ENCODE peak calls at places on chromosomes 16 and 17, in seven cellular contexts. Y is coronary artery, Q is SJSA1, E is skeletal muscle cell, D is stomach, F is body of pancreas, U is fibroblast of lung. B is an unnamed sample.

GRCh38 chr16:79639576-79640311 is 39.2 kb upstream of the MAF start:
- DNase-seq in E (no peak), D (peak), F (no peak), U (no peak), Q (no peak), Y (no peak), B (no peak)

GRCh38 chr17:40551874-40552768 is 13.2 kb downstream of the CCR7 start:
- DNase-seq in F (peak), Q (peak), D (peak), Y (peak), U (peak), E (peak), B (no peak)

GRCh38 chr16:54055864-54056263 is 230.7 kb downstream of the IRX3 start:
- DNase-seq in Y (no peak), F (no peak), Q (no peak), D (no peak), U (peak), E (no peak), B (no peak)

GRCh38 chr16:81127051-81127450 is 30.9 kb upstream of the GCSH start:
- DNase-seq in E (no peak), D (no peak), F (no peak), Q (no peak), Y (no peak), U (peak), B (no peak)

GRCh38 chr17:36851230-36851629 is 86.0 kb upstream of the LHX1 start:
- DNase-seq in D (no peak), F (no peak), U (peak), Q (peak), Y (no peak), E (no peak), B (no peak)

GRCh38 chr16:20866161-20866772 is 33.9 kb downstream of the DCUN1D3 start:
- DNase-seq in Q (peak), F (peak), Y (peak), U (peak), E (peak), D (peak), B (peak)

GRCh38 chr17:77736207-77736600 is 222.3 kb upstream of the TNRC6C start:
- DNase-seq in Q (peak), E (no peak), Y (peak), D (no peak), F (no peak), U (no peak), B (no peak)

GRCh38 chr17:46732754-46733398 is 85.6 kb downstream of the WNT3 start:
- DNase-seq in Q (no peak), U (no peak), E (no peak), F (no peak), Y (no peak), D (no peak), B (no peak)

GRCh38 chr17:77100009-77100408 is 40.8 kb upstream of the SEC14L1 start:
- DNase-seq in E (no peak), Q (no peak), F (no peak), D (peak), Y (no peak), U (no peak), B (no peak)

GRCh38 chr17:57415737-57416354 is 159.5 kb downstream of the MSI2 start:
- DNase-seq in U (no peak), E (no peak), F (no peak), D (no peak), Q (no peak), Y (no peak), B (no peak)

GRCh38 chr17:51029568-51030463 is 90.9 kb downstream of the SPAG9 start:
- DNase-seq in D (no peak), Y (no peak), Q (no peak), F (no peak), E (no peak), U (peak), B (no peak)

GRCh38 chr17:56571456-56571855 is 22.0 kb upstream of the NOG start:
- DNase-seq in E (no peak), U (no peak), Q (no peak), D (no peak), F (no peak), Y (no peak), B (no peak)

GRCh38 chr17:50630524-50631194 is 4.0 kb upstream of the ABCC3 start:
- DNase-seq in Q (no peak), F (peak), D (peak), E (no peak), U (no peak), Y (no peak), B (no peak)

GRCh38 chr17:17628388-17629008 is 37.0 kb upstream of the PEMT start:
- DNase-seq in D (peak), E (no peak), Y (no peak), F (no peak), U (no peak), Q (no peak), B (no peak)

GRCh38 chr16:17029602-17030350 is 441.0 kb downstream of the XYLT1 start:
- DNase-seq in F (no peak), U (no peak), E (no peak), Y (no peak), D (no peak), Q (no peak), B (no peak)

GRCh38 chr16:70573451-70574121 is 50.0 kb downstream of the SF3B3 start:
- DNase-seq in U (peak), F (no peak), D (no peak), E (peak), Y (no peak), Q (peak), B (peak)

GRCh38 chr17:12634789-12635414 is 30.8 kb upstream of the MYOCD start:
- DNase-seq in F (no peak), Q (no peak), D (no peak), U (no peak), E (no peak), Y (no peak), B (no peak)

GRCh38 chr17:35568561-35568960 is 7.9 kb upstream of the SLFN14 start:
- DNase-seq in D (no peak), U (peak), Q (no peak), F (no peak), Y (no peak), E (no peak), B (no peak)

GRCh38 chr17:35566955-35567354 is 6.3 kb upstream of the SLFN14 start:
- DNase-seq in U (no peak), Y (no peak), Q (no peak), F (no peak), E (no peak), D (no peak), B (no peak)

DNA sequence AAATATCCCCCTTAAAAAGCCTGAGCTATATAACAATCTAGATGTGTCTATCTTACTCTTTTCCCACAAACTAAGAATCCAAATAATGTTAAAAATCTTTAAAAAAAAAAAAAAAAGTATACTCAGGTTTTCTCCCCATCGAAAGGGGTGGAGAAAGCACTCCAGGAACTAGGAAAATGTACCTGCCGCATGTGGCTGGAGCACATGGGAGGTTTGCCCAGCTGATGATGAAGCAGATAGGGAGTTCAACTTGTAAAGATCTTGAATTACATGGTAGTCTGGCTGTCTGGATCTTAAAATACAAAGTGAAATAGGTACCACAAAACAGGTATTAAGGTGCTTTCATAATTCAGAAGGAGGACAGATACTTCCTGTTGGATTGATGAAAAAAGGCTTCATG is 8.8 kb upstream of the SLFN14 start:
- DNase-seq in D (no peak), F (no peak), Q (no peak), E (no peak), Y (no peak), U (no peak), B (no peak)
- H3K4me3 ChIP-seq in D (peak), F (no peak), Q (no peak), E (no peak), Y (no peak), U (no peak), B (peak)

GRCh38 chr16:1919680-1919998 is 1.4 kb upstream of the HS3ST6 start:
- DNase-seq in U (no peak), F (no peak), Q (no peak), D (no peak), E (no peak), Y (no peak), B (no peak)
- H3K4me3 ChIP-seq in U (no peak), F (no peak), Q (no peak), D (no peak), E (no peak), Y (no peak), B (no peak)

GRCh38 chr17:81537343-81537855 is 9.2 kb downstream of the FSCN2 start:
- DNase-seq in Q (no peak), F (peak), E (no peak), Y (no peak), U (no peak), D (peak), B (no peak)
- H3K4me3 ChIP-seq in Q (no peak), F (no peak), E (no peak), Y (no peak), U (no peak), D (peak), B (no peak)

DNA sequence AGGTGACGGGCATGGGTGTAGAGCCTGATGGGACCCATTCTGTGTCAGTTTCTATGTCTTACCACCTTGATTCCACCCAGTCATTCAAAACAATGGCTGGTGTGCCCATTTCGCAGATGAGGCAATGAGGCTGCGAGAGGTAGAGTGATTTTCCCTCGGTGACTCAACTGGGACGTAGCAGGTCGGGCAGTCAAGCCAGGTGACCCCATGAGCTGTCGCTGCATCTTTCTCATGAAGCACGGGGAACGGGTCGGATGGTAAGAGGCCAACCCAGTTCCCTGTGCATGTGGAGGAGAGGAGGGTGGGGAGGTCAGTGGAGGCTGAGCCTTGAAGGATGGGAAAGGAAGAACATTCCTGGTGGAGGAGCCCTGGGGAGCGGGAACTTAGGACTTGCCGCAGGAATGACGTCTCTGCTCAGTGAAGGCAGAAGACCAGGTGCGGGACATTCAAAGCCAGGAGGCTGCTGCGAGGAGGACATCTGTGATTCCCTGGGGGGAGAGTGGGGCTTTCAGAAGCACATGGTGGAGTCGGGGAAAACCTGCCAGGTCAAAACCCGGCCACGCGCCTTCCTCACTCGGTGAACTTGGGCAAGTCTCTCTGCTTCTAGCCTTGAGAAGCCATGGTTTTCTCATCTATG is 1.1 kb downstream of the IL21R start:
- DNase-seq in D (no peak), U (no peak), Q (no peak), Y (peak), E (no peak), F (no peak), B (no peak)
- H3K4me3 ChIP-seq in D (peak), U (no peak), Q (no peak), Y (peak), E (no peak), F (no peak), B (no peak)

GRCh38 chr17:58960068-58960467 is 146.6 kb downstream of the TRIM37 start:
- DNase-seq in Q (no peak), U (peak), E (peak), F (peak), D (no peak), Y (no peak), B (peak)

GRCh38 chr17:58956997-58957724 is 149.5 kb downstream of the TRIM37 start:
- DNase-seq in U (peak), Q (no peak), D (no peak), Y (no peak), E (peak), F (no peak), B (no peak)
- H3K4me3 ChIP-seq in U (no peak), Q (no peak), D (no peak), Y (no peak), E (no peak), F (no peak), B (no peak)

GRCh38 chr16:69482410-69482951 is 58.1 kb downstream of the CYB5B start:
- DNase-seq in Y (peak), Q (peak), F (peak), D (peak), E (peak), U (peak), B (no peak)
- H3K4me3 ChIP-seq in Y (peak), Q (no peak), F (no peak), D (peak), E (no peak), U (no peak), B (no peak)

GRCh38 chr17:15009087-15009486 is 256.0 kb downstream of the PMP22 start:
- DNase-seq in U (no peak), E (no peak), D (no peak), F (no peak), Q (no peak), Y (no peak), B (no peak)
- H3K4me3 ChIP-seq in U (no peak), E (no peak), D (no peak), F (no peak), Q (no peak), Y (no peak), B (no peak)

DNA sequence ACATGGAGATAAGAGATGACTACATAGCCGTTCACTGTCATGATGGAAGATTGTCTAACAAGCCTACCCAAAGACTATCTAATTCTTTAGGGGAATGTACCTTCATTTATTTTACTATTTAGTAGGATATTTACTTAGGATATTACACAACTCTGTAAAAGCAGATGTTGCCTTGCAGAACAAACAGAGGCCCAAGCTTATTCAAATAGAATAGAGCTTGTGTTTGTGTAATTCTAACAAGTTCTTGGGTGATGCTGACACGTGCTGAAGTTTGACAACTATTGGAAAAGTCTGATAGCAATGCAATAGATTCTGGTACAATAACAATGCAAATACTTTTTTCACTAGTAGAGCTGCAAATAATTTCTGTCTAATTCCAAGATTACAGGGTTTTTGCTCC is 447.6 kb downstream of the TOX3 start:
- DNase-seq in U (no peak), E (no peak), Y (no peak), F (no peak), Q (no peak), D (no peak), B (no peak)
- H3K4me3 ChIP-seq in U (no peak), E (no peak), Y (no peak), F (no peak), Q (no peak), D (no peak), B (no peak)

GRCh38 chr17:61463068-61463980 is 11.1 kb downstream of the TBX4 start:
- DNase-seq in U (no peak), Q (peak), E (no peak), D (no peak), Y (no peak), F (no peak), B (no peak)
- H3K4me3 ChIP-seq in U (no peak), Q (no peak), E (no peak), D (no peak), Y (no peak), F (no peak), B (no peak)

B was measured in HFF-Myc.